ENCODE peak calls at places on chromosomes 5 and 9, in nine cellular contexts. Y is SK-N-SH, I is K562, P is spleen, U is stomach, S is H1, V is upper lobe of left lung, X is GM23338, M is transverse colon. E is an unnamed sample.

GRCh38 chr5:105263522-105263921 is 1700.9 kb upstream of the NUDT12 start:
- DNase-seq in I (no peak), X (no peak), S (no peak), V (no peak), P (no peak), M (no peak), U (no peak), Y (no peak), E (no peak)

GRCh38 chr9:21454149-21454548 is 13.9 kb downstream of the IFNA1 start:
- DNase-seq in Y (no peak), U (no peak), M (no peak), V (no peak), P (no peak), S (no peak), I (no peak), X (no peak), E (no peak)

GRCh38 chr9:111821006-111821528 is 26.3 kb upstream of the SHOC1 start:
- DNase-seq in V (no peak), I (no peak), S (no peak), U (no peak), X (no peak), P (no peak), M (no peak), Y (no peak), E (no peak)

GRCh38 chr5:34516166-34516565 is 140.0 kb upstream of the RAI14 start:
- DNase-seq in P (no peak), V (no peak), M (no peak), X (no peak), I (no peak), U (no peak), Y (no peak), S (no peak), E (no peak)

GRCh38 chr9:107024193-107024592 is 161.2 kb downstream of the ZNF462 start:
- DNase-seq in M (no peak), U (no peak), I (no peak), Y (no peak), P (no peak), S (no peak), V (no peak), X (no peak), E (no peak)

GRCh38 chr9:93565089-93565488 is 11.3 kb upstream of the PHF2 start:
- DNase-seq in P (no peak), V (no peak), Y (no peak), M (no peak), I (no peak), S (no peak), U (no peak), X (no peak), E (no peak)

GRCh38 chr9:84266087-84266561 is 74.4 kb downstream of the SLC28A3 start:
- DNase-seq in S (no peak), V (no peak), U (no peak), Y (no peak), I (no peak), M (no peak), X (peak; percentile 85), P (no peak), E (no peak)

GRCh38 chr5:16179936-16180788 is 571 bp upstream of the MARCHF11 start:
- DNase-seq in U (no peak), X (peak; percentile 61), V (peak; percentile 72), I (no peak), S (no peak), P (no peak), Y (no peak), M (no peak), E (no peak)

GRCh38 chr5:131324311-131324710 is 60.5 kb downstream of the CDC42SE2 start:
- DNase-seq in M (no peak), V (no peak), U (no peak), Y (no peak), X (peak; percentile 44), S (no peak), I (no peak), P (no peak), E (no peak)

GRCh38 chr9:38359689-38360385 is 32.7 kb upstream of the ALDH1B1 start:
- DNase-seq in Y (no peak), V (no peak), S (no peak), X (no peak), U (no peak), P (no peak), M (no peak), I (no peak), E (no peak)

GRCh38 chr5:172979778-172980177 is 3.8 kb upstream of the ATP6V0E1 start:
- DNase-seq in V (no peak), P (no peak), M (no peak), Y (no peak), X (no peak), I (no peak), S (no peak), U (no peak), E (no peak)

GRCh38 chr5:172983542-172984243 is at the start of gene ATP6V0E1:
- DNase-seq in X (peak; percentile 97), U (peak; percentile 98), S (peak; percentile 77), Y (peak; percentile 98), P (peak; percentile 100), M (peak; percentile 98), V (peak; percentile 100), I (peak; percentile 96), E (peak; percentile 88)

GRCh38 chr5:172981931-172982330 is 1.6 kb upstream of the ATP6V0E1 start:
- DNase-seq in P (no peak), U (no peak), Y (no peak), V (no peak), X (no peak), M (no peak), I (no peak), S (no peak), E (no peak)

GRCh38 chr5:172985596-172985995 is 2.0 kb downstream of the ATP6V0E1 start:
- DNase-seq in I (no peak), Y (no peak), S (no peak), M (no peak), U (no peak), X (no peak), V (no peak), P (no peak), E (no peak)

DNA sequence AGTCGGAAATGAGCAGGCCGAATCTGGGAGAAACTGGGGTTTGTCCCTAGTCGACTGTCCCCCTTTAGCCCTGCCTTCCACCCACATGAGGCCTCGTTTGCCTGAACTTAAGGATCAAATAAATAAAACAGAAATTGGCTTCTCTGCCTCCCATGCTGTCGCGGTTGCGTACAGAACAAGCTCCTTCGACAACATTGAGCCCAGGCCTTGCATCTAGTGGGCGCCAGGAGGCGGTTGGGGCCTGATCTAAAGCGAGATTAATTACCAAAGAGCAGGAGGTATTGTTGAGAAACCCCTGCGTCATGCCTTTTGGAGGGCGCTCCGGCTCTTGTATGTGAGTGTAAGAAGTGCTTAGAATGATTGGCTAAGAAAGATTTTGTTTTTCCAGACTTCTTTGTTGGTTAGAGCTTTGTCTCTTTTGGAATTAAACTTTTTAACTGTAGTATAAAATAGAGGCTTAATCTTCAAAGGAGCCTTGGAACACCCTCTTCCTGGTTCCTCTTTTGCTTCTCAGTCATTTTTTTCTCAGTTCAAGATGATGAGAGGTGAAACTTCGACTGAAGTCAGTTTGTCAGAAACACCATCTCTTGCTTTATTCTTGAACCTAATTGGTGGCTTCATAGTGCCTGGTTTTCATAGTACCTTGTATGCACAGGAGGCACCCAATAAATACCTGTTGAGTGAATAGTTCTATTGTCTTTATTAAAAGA is 828 bp downstream of the ATP6V0E1 start:
- DNase-seq in X (peak; percentile 93), M (peak; percentile 74), P (peak; percentile 86), V (no peak), Y (peak; percentile 82), S (peak; percentile 38), I (peak; percentile 86), U (peak; percentile 75), E (peak; percentile 55)
- TF ChIP-seq POLR2AphosphoS5 in X (no peak), M (peak; percentile 44), P (peak; percentile 64), V (peak; percentile 68), Y (no peak), S (peak; percentile 72), I (peak; percentile 63), U (peak; percentile 68), E (no peak)

GRCh38 chr5:123155511-123155923 is 66.5 kb downstream of the PRDM6 start:
- DNase-seq in U (no peak), P (no peak), I (no peak), M (no peak), V (no peak), Y (no peak), S (no peak), X (no peak), E (no peak)
- TF ChIP-seq POLR2AphosphoS5 in U (no peak), P (no peak), I (no peak), M (no peak), V (no peak), Y (no peak), S (no peak), X (no peak), E (no peak)

DNA sequence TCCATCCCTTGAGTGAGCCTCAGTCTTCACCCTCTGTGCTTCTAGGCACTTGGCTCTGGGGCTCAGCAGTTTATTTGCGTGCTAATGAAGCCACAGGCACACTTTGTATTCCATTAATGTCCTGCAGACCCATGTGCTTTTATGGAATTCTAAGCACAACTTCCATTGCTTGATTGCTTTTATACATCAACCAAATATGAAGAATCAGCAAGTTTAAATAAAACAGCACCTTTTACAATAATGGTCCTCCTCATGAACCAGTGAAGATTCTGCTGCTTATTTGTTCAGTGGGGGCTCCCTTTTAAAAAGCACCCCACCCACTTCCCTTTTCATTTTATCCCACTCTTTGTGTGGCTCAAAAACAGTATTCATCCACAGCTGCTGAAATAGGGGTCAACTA is 60.2 kb downstream of the DCP2 start:
- DNase-seq in U (no peak), X (no peak), Y (no peak), I (no peak), S (no peak), P (no peak), V (no peak), M (no peak), E (no peak)
- TF ChIP-seq POLR2AphosphoS5 in U (no peak), X (no peak), Y (no peak), I (no peak), S (no peak), P (no peak), V (no peak), M (no peak), E (no peak)

GRCh38 chr9:35490155-35490909 is 421 bp downstream of the RUSC2 start:
- DNase-seq in M (peak; percentile 8), U (no peak), I (peak; percentile 14), V (peak; percentile 84), Y (peak; percentile 52), S (no peak), P (peak; percentile 82), X (peak; percentile 60), E (peak; percentile 7)
- TF ChIP-seq POLR2AphosphoS5 in M (no peak), U (no peak), I (no peak), V (no peak), Y (no peak), S (no peak), P (no peak), X (no peak), E (no peak)

DNA sequence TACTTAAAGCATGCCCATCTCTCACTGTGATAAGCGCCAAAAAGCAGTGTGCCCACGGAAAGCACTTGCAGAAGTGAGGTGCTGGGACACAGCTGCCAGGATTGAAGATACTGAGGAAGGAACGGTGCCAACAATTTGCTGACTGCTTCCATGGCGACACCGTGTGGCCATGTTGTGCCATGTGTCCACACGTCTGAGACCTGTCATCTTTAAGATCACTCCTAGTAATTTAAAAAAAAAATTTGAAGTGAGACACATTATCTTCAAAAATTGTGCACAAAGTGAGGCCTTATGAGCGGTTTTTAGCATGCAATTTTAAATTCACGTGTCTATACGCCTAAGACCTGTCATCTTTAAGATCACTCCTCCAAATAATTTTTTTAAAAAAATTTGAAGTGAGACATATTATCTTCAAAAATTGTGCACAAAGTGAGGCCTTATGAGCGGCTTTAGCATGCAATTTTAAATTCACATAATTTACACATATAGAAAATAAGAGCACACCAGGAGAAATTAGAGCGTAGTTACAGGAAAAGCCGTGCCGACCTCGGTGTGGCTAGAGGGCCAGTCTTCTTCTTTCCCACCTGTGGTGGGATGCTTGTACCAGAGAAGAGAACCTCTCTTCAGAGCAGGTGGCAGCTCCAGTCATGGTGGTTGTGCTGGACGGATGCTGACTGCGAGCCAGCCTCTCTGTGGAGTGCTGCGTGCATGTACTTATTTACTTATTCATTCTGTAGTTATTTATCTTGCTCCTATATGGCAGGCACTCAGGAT is 21.4 kb upstream of the FLT4 start:
- DNase-seq in M (peak; percentile 22), P (no peak), Y (peak; percentile 61), V (no peak), S (no peak), I (peak; percentile 49), U (peak; percentile 62), X (peak; percentile 74), E (no peak)
- TF ChIP-seq POLR2AphosphoS5 in M (no peak), P (peak; percentile 41), Y (no peak), V (no peak), S (no peak), I (no peak), U (no peak), X (no peak), E (no peak)

E was measured in GM12892.